ENCODE peak calls at places on chromosomes 11 and 22, in four cellular contexts. One of them, this sample, is unnamed.

GRCh38 chr11:71542856-71543743 is 5.1 kb upstream of the KRTAP5-9 start:
- DNase-seq in T-helper 2 cell: no peak
- DNase-seq in NCI-H2081: no peak
- DNase-seq in NCI-H2029: no peak
- DNase-seq in this sample: no peak

GRCh38 chr11:102421262-102421661 is 31.3 kb downstream of the TMEM123 start:
- DNase-seq in T-helper 2 cell: no peak
- DNase-seq in NCI-H2081: peak
- DNase-seq in NCI-H2029: peak
- DNase-seq in this sample: peak

GRCh38 chr11:35864131-35864530 is 79.7 kb upstream of the LDLRAD3 start:
- DNase-seq in T-helper 2 cell: no peak
- DNase-seq in NCI-H2081: no peak
- DNase-seq in NCI-H2029: no peak
- DNase-seq in this sample: no peak

GRCh38 chr11:28104984-28105383 is 3.0 kb downstream of the KIF18A start:
- DNase-seq in T-helper 2 cell: no peak
- DNase-seq in NCI-H2081: no peak
- DNase-seq in NCI-H2029: no peak
- DNase-seq in this sample: no peak

GRCh38 chr11:63613517-63614135 is 607 bp downstream of the PLAAT3 start:
- DNase-seq in T-helper 2 cell: no peak
- DNase-seq in NCI-H2081: no peak
- DNase-seq in NCI-H2029: no peak
- DNase-seq in this sample: no peak

GRCh38 chr11:128862421-128862820 is 4.7 kb downstream of the KCNJ1 start:
- DNase-seq in T-helper 2 cell: no peak
- DNase-seq in NCI-H2081: no peak
- DNase-seq in NCI-H2029: no peak
- DNase-seq in this sample: no peak

GRCh38 chr11:134562941-134563471 is 151.0 kb upstream of the B3GAT1 start:
- DNase-seq in T-helper 2 cell: no peak
- DNase-seq in NCI-H2081: no peak
- DNase-seq in NCI-H2029: no peak
- DNase-seq in this sample: no peak

GRCh38 chr11:69568809-69569097 is 72.2 kb upstream of the CCND1 start:
- DNase-seq in T-helper 2 cell: no peak
- DNase-seq in NCI-H2081: no peak
- DNase-seq in NCI-H2029: no peak
- DNase-seq in this sample: no peak

GRCh38 chr22:45009881-45010531 is at the start of gene PHF21B:
- DNase-seq in T-helper 2 cell: no peak
- DNase-seq in NCI-H2081: peak
- DNase-seq in NCI-H2029: peak
- DNase-seq in this sample: peak

GRCh38 chr11:12860827-12861226 is 148.3 kb upstream of the RASSF10 start:
- DNase-seq in T-helper 2 cell: no peak
- DNase-seq in NCI-H2081: no peak
- DNase-seq in NCI-H2029: no peak
- DNase-seq in this sample: no peak

GRCh38 chr11:116865696-116866095 is 28.3 kb upstream of the APOA1 start:
- DNase-seq in T-helper 2 cell: no peak
- DNase-seq in NCI-H2081: no peak
- DNase-seq in NCI-H2029: no peak
- DNase-seq in this sample: no peak